ENCODE peak calls at places on chromosome 17, in seven cellular contexts. O is psoas muscle; X is iPS DF 6.9; R is CD8-positive, alpha-beta T cell; Q is pancreas; B is HCT116; H is adrenal gland. U is an unnamed sample. For H3K36me3 and H3K4me1, the result is how much of the 10 kb centered on the place peaks cover.

GRCh38 chr17:58325976-58326468 is 2.6 kb downstream of the TSPOAP1 start:
- DNase-seq in O (no peak), B (no peak), R (no peak), H (no peak), Q (no peak), X (no peak), U (no peak)

GRCh38 chr17:57954421-57955182 is 610 bp downstream of the CUEDC1 start:
- DNase-seq in H (peak), R (no peak), O (peak), X (no peak), Q (peak), B (no peak), U (peak)

GRCh38 chr17:56887105-56887504 is 26.7 kb downstream of the TRIM25 start:
- DNase-seq in Q (no peak), H (no peak), R (no peak), B (no peak), O (no peak), X (no peak), U (no peak)

GRCh38 chr17:76716146-76716833 is 5.5 kb upstream of the MXRA7 start:
- DNase-seq in H (peak), X (no peak), O (peak), Q (no peak), R (peak), B (no peak), U (no peak)

GRCh38 chr17:8475227-8475626 is 39.5 kb downstream of the NDEL1 start:
- DNase-seq in B (no peak), R (no peak), O (no peak), X (no peak), Q (no peak), H (no peak), U (no peak)

GRCh38 chr17:55391244-55391757 is 30.3 kb downstream of the MMD start:
- DNase-seq in Q (no peak), H (no peak), O (no peak), X (no peak), B (no peak), R (no peak), U (no peak)

GRCh38 chr17:58320570-58321323 is 7.8 kb downstream of the TSPOAP1 start:
- DNase-seq in X (no peak), H (no peak), B (no peak), O (no peak), R (no peak), Q (no peak), U (no peak)

GRCh38 chr17:64781394-64781793 is 119.3 kb upstream of the SMURF2 start:
- DNase-seq in X (no peak), H (peak), O (peak), R (peak), B (no peak), Q (peak), U (no peak)

GRCh38 chr17:72349508-72350472 is 229.0 kb downstream of the SOX9 start:
- DNase-seq in H (no peak), B (no peak), O (no peak), R (no peak), Q (no peak), X (no peak), U (no peak)

GRCh38 chr17:66727634-66728570 is 107.0 kb upstream of the CACNG5 start:
- DNase-seq in Q (peak), B (peak), O (peak), X (no peak), R (no peak), H (peak), U (peak)

GRCh38 chr17:38747385-38748328 is 479 bp downstream of the PCGF2 start:
- DNase-seq in X (no peak), H (peak), R (no peak), B (no peak), O (peak), Q (peak), U (no peak)

GRCh38 chr17:1861391-1862010 is 31.7 kb downstream of the RPA1 start:
- DNase-seq in H (no peak), B (no peak), O (no peak), Q (no peak), R (no peak), X (no peak), U (no peak)

GRCh38 chr17:62819511-62820221 is 11.6 kb upstream of the MARCHF10 start:
- DNase-seq in Q (peak), H (peak), O (peak), B (peak), R (no peak), X (no peak), U (peak)

GRCh38 chr17:48162946-48163506 is 55.5 kb downstream of the SNX11 start:
- DNase-seq in B (no peak), O (no peak), Q (peak), H (peak), X (no peak), R (no peak), U (peak)

GRCh38 chr17:78940241-78940640 is 15.1 kb upstream of the TIMP2 start:
- DNase-seq in O (no peak), Q (no peak), H (no peak), R (no peak), B (no peak), X (no peak), U (no peak)

GRCh38 chr17:77068915-77069314 is 71.9 kb upstream of the SEC14L1 start:
- DNase-seq in B (no peak), O (no peak), Q (no peak), X (no peak), H (no peak), R (no peak), U (no peak)

GRCh38 chr17:19372439-19372838 is 5.9 kb upstream of the MAPK7 start:
- DNase-seq in Q (no peak), R (no peak), B (no peak), H (no peak), O (no peak), X (no peak), U (no peak)

GRCh38 chr17:6753006-6753445 is 2.8 kb upstream of the XAF1 start:
- DNase-seq in O (peak), H (peak), X (no peak), R (peak), B (no peak), Q (no peak), U (no peak)

GRCh38 chr17:76707985-76708807 is 2.6 kb downstream of the MXRA7 start:
- DNase-seq in B (no peak), Q (no peak), O (peak), R (no peak), X (no peak), H (peak), U (no peak)

GRCh38 chr17:38701504-38702165 is 3.4 kb upstream of the MLLT6 start:
- DNase-seq in B (no peak), H (peak), X (no peak), Q (no peak), O (no peak), R (peak), U (peak)

GRCh38 chr17:75758131-75758905 is 6.7 kb downstream of the GALK1 start:
- DNase-seq in X (no peak), O (no peak), Q (no peak), H (no peak), R (no peak), B (no peak), U (peak)

GRCh38 chr17:70969540-70970034 is 800.3 kb downstream of the KCNJ2 start:
- DNase-seq in R (no peak), B (no peak), O (no peak), Q (no peak), H (no peak), X (no peak), U (no peak)

GRCh38 chr17:65104973-65105372 is 32.2 kb upstream of the RGS9 start:
- DNase-seq in Q (no peak), O (no peak), X (no peak), B (no peak), H (no peak), R (no peak), U (no peak)

GRCh38 chr17:19904924-19905323 is 37.2 kb upstream of the ULK2 start:
- DNase-seq in R (no peak), B (no peak), O (peak), Q (no peak), X (no peak), H (peak), U (no peak)

GRCh38 chr17:44084131-44084538 is 13.6 kb downstream of the G6PC3 start:
- DNase-seq in O (no peak), X (no peak), B (no peak), H (no peak), Q (no peak), R (peak), U (no peak)
- H3K36me3 ChIP-seq in O (under half), X (under half), B (under half), H (half or more), Q (under half), R (under half), U (under half)

GRCh38 chr17:3962217-3963069 is 1.8 kb downstream of the ATP2A3 start:
- DNase-seq in O (no peak), B (no peak), R (no peak), X (no peak), H (no peak), Q (no peak), U (no peak)

GRCh38 chr17:3963214-3964201 is 729 bp downstream of the ATP2A3 start:
- DNase-seq in X (no peak), O (no peak), B (no peak), R (peak), Q (peak), H (no peak), U (no peak)

GRCh38 chr17:3965123-3965800 is 1.0 kb upstream of the ATP2A3 start:
- DNase-seq in Q (peak), R (peak), H (peak), B (peak), O (no peak), X (no peak), U (peak)

GRCh38 chr17:3966720-3967363 is 2.6 kb upstream of the ATP2A3 start:
- DNase-seq in X (no peak), R (no peak), Q (peak), O (no peak), B (no peak), H (no peak), U (no peak)

DNA sequence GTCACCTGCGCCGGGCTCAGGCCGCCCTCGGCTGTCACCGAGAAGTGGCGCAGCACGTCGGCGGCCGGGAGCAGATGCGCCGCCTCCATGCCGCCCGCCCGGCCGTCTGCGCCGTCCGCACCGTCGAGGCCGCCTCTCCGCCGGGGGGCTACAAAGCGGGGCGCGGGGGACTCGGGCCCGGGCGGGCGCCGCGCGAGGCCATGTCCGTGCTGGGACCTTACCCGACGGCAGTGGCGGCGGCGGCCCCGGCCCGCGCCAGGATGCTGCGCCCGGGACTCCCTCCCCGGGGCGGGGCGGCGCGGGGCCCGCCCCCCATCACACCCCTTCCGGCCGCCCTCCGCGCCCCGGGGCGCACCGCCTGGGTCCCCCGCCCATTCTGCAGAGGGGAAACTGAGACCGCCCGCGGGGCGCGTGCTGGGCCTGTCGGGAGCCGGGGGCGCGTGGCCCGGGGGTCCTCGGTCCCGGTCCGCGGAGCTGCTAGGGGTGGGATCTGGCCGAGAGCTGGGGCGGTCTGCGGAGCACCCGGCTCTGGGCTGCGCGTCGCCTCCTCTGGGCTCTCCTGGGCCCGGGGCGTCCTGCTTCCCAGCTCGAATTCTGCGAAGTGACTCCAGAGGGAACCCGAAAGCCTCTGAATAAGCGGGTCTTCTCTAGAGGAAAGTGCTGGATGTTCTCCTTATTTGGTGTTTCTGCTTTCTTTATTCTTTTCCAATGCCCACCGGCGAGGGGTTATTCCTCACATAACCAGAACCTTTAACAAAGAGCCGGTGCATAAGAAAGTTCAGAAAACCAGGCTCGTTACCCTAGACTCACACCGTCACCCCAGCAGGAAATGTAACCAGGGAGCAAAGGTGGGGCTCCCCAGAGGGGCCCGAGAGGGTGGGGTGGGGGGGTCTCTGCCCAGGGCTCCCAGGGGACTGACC is at the start of gene ATP2A3:
- DNase-seq in H (no peak), Q (peak), X (no peak), O (no peak), B (no peak), R (peak), U (peak)
- H3K4me3 ChIP-seq in H (no peak), Q (peak), X (peak), O (peak), B (peak), R (peak), U (peak)

GRCh38 chr17:68228817-68229570 is 18.8 kb upstream of the AMZ2 start:
- DNase-seq in Q (no peak), R (no peak), X (no peak), H (no peak), B (no peak), O (no peak), U (no peak)

GRCh38 chr17:68229619-68230018 is 18.2 kb upstream of the AMZ2 start:
- DNase-seq in R (no peak), Q (no peak), B (no peak), X (no peak), O (no peak), H (no peak), U (no peak)

GRCh38 chr17:68231536-68231935 is 16.3 kb upstream of the AMZ2 start:
- DNase-seq in O (no peak), H (no peak), B (no peak), X (no peak), R (no peak), Q (no peak), U (no peak)
- H3K4me1 ChIP-seq in O (under half), H (under half), B (under half), X (under half), R (under half), Q (under half), U (under half)

GRCh38 chr17:59331129-59331928 is at the start of gene YPEL2:
- DNase-seq in H (peak), O (peak), B (peak), Q (peak), R (peak), X (peak), U (peak)
- H3K36me3 ChIP-seq in H (under half), O (under half), B (under half), Q (under half), R (under half), X (under half), U (under half)

GRCh38 chr17:39922006-39922405 is 3.6 kb upstream of the GSDMB start:
- DNase-seq in O (no peak), Q (no peak), R (no peak), X (no peak), B (no peak), H (no peak), U (no peak)
- H3K4me3 ChIP-seq in O (no peak), Q (no peak), R (peak), X (no peak), B (no peak), H (no peak), U (no peak)

GRCh38 chr17:82346342-82347300 is 12.4 kb upstream of the TEX19 start:
- DNase-seq in Q (no peak), X (no peak), H (no peak), R (no peak), O (no peak), B (no peak), U (no peak)

GRCh38 chr17:82350182-82351030 is 8.6 kb upstream of the TEX19 start:
- DNase-seq in Q (no peak), H (no peak), X (no peak), O (no peak), R (peak), B (peak), U (no peak)

GRCh38 chr17:82348866-82349265 is 10.2 kb upstream of the TEX19 start:
- DNase-seq in O (no peak), H (no peak), Q (no peak), X (no peak), R (no peak), B (no peak), U (no peak)

GRCh38 chr17:82349287-82349701 is 9.8 kb upstream of the TEX19 start:
- DNase-seq in O (no peak), Q (no peak), B (no peak), X (no peak), R (no peak), H (no peak), U (no peak)

DNA sequence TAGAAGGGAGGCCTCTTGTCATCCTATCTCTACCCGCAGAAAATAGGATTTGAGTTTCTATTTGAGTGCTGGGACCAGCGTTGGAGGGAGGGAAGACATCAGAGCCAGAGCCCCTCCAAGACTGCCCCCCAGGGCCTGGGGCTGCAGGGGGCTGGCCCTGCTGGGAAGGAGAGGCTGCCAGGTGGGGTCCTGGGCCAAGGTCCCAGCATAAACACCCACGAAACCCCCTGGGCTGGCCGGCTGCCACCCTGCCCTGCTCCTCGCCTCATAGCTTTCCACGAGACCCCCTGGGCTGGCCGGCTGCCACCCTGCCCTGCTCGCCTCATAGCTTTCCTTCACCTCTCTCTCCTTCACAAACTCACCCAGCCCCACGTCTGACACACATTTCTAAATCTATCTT is 10.6 kb upstream of the TEX19 start:
- DNase-seq in Q (no peak), R (no peak), O (no peak), B (no peak), X (no peak), H (no peak), U (no peak)
- H3K4me1 ChIP-seq in Q (under half), R (under half), O (under half), B (under half), X (under half), H (under half), U (under half)

GRCh38 chr17:42107597-42108576 is 4.6 kb downstream of the DHX58 start:
- DNase-seq in H (peak), Q (peak), B (peak), R (peak), X (peak), O (peak), U (peak)
- H3K36me3 ChIP-seq in H (under half), Q (under half), B (under half), R (under half), X (under half), O (under half), U (under half)

GRCh38 chr17:27207073-27207511 is 86.8 kb upstream of the WSB1 start:
- DNase-seq in O (no peak), X (no peak), B (peak), Q (no peak), H (no peak), R (no peak), U (no peak)
- H3K4me3 ChIP-seq in O (no peak), X (no peak), B (no peak), Q (no peak), H (no peak), R (no peak), U (no peak)

U was measured in Caco-2.